ENCODE peak calls at places on chromosomes 6 and 20, in nine cellular contexts. N is right lobe of liver, F is GM13977, X is BE2C, B is upper lobe of right lung, A is type B pancreatic cell, K is psoas muscle, J is choroid plexus epithelial cell, V is HFFc6. G is an unnamed sample.

GRCh38 chr6:63824722-63825121 is 189.1 kb downstream of the PHF3 start:
- DNase-seq in F (no peak), X (no peak), V (no peak), K (no peak), N (no peak), B (no peak), A (no peak), J (no peak), G (no peak)

GRCh38 chr6:167564416-167565250 is 239.7 kb downstream of the TTLL2 start:
- DNase-seq in J (no peak), K (no peak), N (no peak), X (no peak), B (no peak), V (no peak), F (no peak), A (peak), G (no peak)

GRCh38 chr6:164107297-164107995 is 692.9 kb downstream of the QKI start:
- DNase-seq in X (no peak), B (no peak), N (no peak), V (no peak), F (no peak), J (peak), K (no peak), A (no peak), G (no peak)

GRCh38 chr20:3821996-3822395 is 1.6 kb downstream of the AP5S1 start:
- DNase-seq in X (no peak), J (no peak), B (no peak), A (no peak), F (no peak), K (no peak), N (no peak), V (no peak), G (no peak)

GRCh38 chr20:2804041-2804828 is 3.8 kb upstream of the CPXM1 start:
- DNase-seq in N (no peak), B (no peak), K (no peak), J (no peak), X (no peak), A (no peak), V (no peak), F (no peak), G (no peak)

GRCh38 chr6:128438311-128438916 is 82.0 kb downstream of the PTPRK start:
- DNase-seq in X (peak), V (no peak), B (no peak), K (no peak), F (no peak), J (peak), A (no peak), N (no peak), G (no peak)

GRCh38 chr6:20317430-20317829 is 84.2 kb upstream of the E2F3 start:
- DNase-seq in F (no peak), J (no peak), X (no peak), N (no peak), B (no peak), K (no peak), V (no peak), A (no peak), G (no peak)

GRCh38 chr6:12548526-12548925 is 168.0 kb upstream of the PHACTR1 start:
- DNase-seq in V (peak), N (no peak), K (no peak), J (peak), A (no peak), B (no peak), F (no peak), X (no peak), G (peak)

GRCh38 chr20:47216819-47217410 is 139.6 kb downstream of the ZMYND8 start:
- DNase-seq in K (no peak), B (no peak), V (no peak), N (peak), F (no peak), J (no peak), X (no peak), A (no peak), G (no peak)

GRCh38 chr6:56484669-56485068 is 158.0 kb downstream of the DST start:
- DNase-seq in J (peak), X (no peak), K (no peak), N (no peak), F (no peak), B (no peak), V (peak), A (no peak), G (no peak)

GRCh38 chr6:79647756-79648155 is 16.6 kb downstream of the SH3BGRL2 start:
- DNase-seq in J (no peak), X (no peak), F (no peak), V (no peak), N (no peak), B (no peak), A (no peak), K (no peak), G (no peak)

GRCh38 chr20:38412877-38413577 is 22.1 kb downstream of the SNHG17 start:
- DNase-seq in V (peak), K (no peak), F (no peak), X (no peak), N (no peak), B (peak), A (no peak), J (no peak), G (no peak)

GRCh38 chr20:62641749-62642665 is at the start of gene SLCO4A1:
- DNase-seq in K (peak), V (peak), B (peak), A (no peak), X (peak), N (peak), J (peak), F (peak), G (no peak)

GRCh38 chr6:105270511-105270910 is 90.7 kb upstream of the POPDC3 start:
- DNase-seq in A (no peak), V (peak), B (no peak), K (no peak), X (no peak), F (no peak), J (no peak), N (no peak), G (peak)

GRCh38 chr6:129536271-129536670 is 173.7 kb downstream of the ARHGAP18 start:
- DNase-seq in X (no peak), A (no peak), N (no peak), B (no peak), F (no peak), V (no peak), J (no peak), K (no peak), G (no peak)

GRCh38 chr6:159727717-159728440 is 573 bp downstream of the WTAP start:
- DNase-seq in F (peak), V (peak), B (no peak), A (no peak), X (no peak), K (no peak), N (no peak), J (peak), G (no peak)

GRCh38 chr6:13307508-13307995 is 20.8 kb downstream of the TBC1D7 start:
- DNase-seq in X (no peak), N (peak), B (no peak), F (no peak), V (peak), J (peak), A (no peak), K (no peak), G (no peak)

GRCh38 chr6:128504003-128504654 is 16.3 kb downstream of the PTPRK start:
- DNase-seq in X (no peak), K (no peak), A (no peak), F (no peak), B (no peak), V (no peak), J (no peak), N (no peak), G (no peak)

GRCh38 chr20:33933469-33933909 is 60.2 kb upstream of the RALY start:
- DNase-seq in K (peak), B (peak), N (peak), X (peak), A (no peak), F (peak), J (peak), V (peak), G (peak)

GRCh38 chr6:22904413-22904812 is 335.0 kb downstream of the HDGFL1 start:
- DNase-seq in B (no peak), J (peak), N (no peak), X (no peak), V (no peak), K (no peak), F (no peak), A (no peak), G (no peak)

GRCh38 chr6:22907085-22907484 is 337.7 kb downstream of the HDGFL1 start:
- DNase-seq in B (no peak), N (no peak), J (no peak), A (no peak), V (no peak), K (no peak), X (no peak), F (no peak), G (no peak)

GRCh38 chr6:22910370-22910769 is 341.0 kb downstream of the HDGFL1 start:
- DNase-seq in X (no peak), F (no peak), K (no peak), B (no peak), A (no peak), N (no peak), J (no peak), V (no peak), G (no peak)

DNA sequence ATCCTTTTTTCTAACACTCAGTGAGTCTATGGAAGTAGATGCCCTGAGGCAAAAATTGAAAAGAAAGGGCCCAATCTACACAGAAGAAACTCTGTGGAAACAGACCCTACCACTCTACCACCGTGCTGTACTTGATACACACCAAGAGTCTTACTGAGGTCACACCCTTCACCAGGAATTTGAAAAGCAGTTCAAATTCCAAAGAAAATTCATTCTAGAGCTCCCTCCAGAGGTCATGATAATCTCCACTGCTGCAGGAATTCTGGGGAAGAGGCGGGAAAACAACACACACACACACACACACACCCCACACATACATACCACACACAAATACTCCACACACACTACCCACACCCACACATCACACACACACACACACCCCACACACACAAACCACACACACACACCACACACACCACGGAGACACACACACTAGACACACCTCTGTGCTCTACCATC is 336.8 kb downstream of the HDGFL1 start:
- DNase-seq in V (peak), A (no peak), N (no peak), X (no peak), J (peak), K (no peak), B (no peak), F (no peak), G (no peak)
- TF ChIP-seq CTCF in V (peak), A (peak), N (no peak), X (peak), J (peak), K (peak), B (peak), F (no peak), G (peak)

DNA sequence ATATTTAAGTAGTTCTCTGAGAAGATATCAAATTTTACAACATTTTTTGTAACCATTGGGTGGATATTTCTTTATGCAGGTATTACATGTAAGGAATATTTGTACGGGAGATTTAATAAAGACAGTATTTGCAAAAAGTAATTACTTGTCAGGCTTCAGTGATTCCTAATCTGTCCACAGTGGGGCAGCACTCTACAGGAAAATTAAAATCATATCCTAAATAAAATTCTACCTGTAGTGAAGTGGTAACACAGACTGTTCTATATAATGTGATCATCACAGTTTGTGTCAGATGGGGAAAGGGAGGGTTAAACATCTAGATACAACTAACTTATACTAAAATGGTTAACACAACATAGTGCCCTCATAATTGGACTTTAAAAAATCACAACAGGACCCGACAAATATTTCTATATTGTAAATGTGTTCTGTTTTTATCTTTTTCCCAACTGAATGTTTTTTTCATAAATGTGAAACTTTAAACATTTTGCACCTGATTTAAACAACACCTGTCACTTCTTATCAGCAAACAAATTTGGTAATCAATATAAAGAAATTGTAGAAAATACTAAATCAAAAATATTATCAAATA is 145.6 kb upstream of the MANEA start:
- DNase-seq in V (peak), F (peak), X (peak), B (no peak), A (no peak), J (peak), K (no peak), N (no peak), G (no peak)
- TF ChIP-seq CTCF in V (peak), F (peak), X (peak), B (peak), A (peak), J (peak), K (peak), N (peak), G (peak)

DNA sequence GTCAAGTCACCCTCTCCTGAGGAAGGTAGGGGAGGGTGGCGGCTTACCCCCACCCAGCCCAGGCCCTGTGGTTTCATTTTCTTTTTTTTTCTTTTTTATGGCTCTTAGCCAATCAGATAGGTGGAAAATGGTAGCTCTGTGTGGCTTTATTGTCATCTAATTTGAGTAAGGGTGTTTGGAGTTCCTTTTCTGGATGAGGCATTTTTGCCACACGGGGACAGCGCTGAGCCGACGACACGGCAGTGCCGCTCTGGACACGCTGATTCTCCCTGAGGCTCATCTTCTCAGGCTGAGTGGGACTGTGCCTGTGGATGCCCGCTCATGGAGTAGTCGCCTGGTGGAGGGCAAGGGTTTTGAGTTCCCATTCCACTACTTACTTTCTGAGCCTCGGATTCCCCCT is 37.6 kb upstream of the ANGPT4 start:
- DNase-seq in F (no peak), X (peak), A (no peak), J (peak), V (peak), B (no peak), K (no peak), N (no peak), G (no peak)
- TF ChIP-seq CTCF in F (no peak), X (peak), A (peak), J (peak), V (peak), B (no peak), K (peak), N (peak), G (peak)

DNA sequence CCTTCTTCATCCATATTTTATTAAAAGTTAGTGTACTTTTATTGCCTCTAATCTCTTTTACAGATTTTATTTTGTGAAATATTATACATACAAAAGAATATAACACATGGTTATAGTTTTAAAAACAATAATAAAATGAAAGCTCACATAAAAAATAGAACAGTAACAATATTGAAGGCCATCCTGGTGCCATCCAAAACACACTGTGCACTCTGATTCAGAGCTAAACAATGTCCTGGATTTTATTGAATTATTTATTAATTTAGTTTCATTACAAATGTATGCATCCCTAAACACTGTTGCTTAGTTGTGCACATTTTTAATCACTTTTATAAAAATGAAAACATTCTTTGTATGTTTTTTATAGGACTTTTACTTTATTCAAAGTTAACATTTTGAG is 32.9 kb downstream of the RNF217 start:
- DNase-seq in N (no peak), K (no peak), A (no peak), B (no peak), V (peak), X (no peak), F (no peak), J (no peak), G (no peak)
- TF ChIP-seq CTCF in N (no peak), K (no peak), A (no peak), B (no peak), V (no peak), X (no peak), F (no peak), J (no peak), G (no peak)

GRCh38 chr20:49207071-49207470 is 12.1 kb upstream of the DDX27 start:
- DNase-seq in F (no peak), X (peak), B (no peak), V (no peak), K (no peak), N (no peak), A (no peak), J (no peak), G (no peak)
- TF ChIP-seq CTCF in F (peak), X (peak), B (no peak), V (peak), K (no peak), N (no peak), A (no peak), J (peak), G (no peak)

GRCh38 chr6:62150048-62150663 is 135.9 kb downstream of the KHDRBS2 start:
- DNase-seq in N (no peak), F (peak), V (peak), A (no peak), X (peak), B (no peak), K (no peak), J (peak), G (no peak)
- TF ChIP-seq CTCF in N (peak), F (peak), V (peak), A (peak), X (peak), B (peak), K (peak), J (peak), G (peak)

GRCh38 chr20:46099491-46100287 is 9.9 kb upstream of the NCOA5 start:
- DNase-seq in N (no peak), B (peak), X (no peak), F (no peak), A (no peak), V (no peak), K (no peak), J (no peak), G (no peak)
- TF ChIP-seq CTCF in N (no peak), B (peak), X (peak), F (peak), A (no peak), V (no peak), K (no peak), J (no peak), G (no peak)

GRCh38 chr20:44056010-44056698 is 130.8 kb downstream of the JPH2 start:
- DNase-seq in K (no peak), V (no peak), N (peak), J (peak), X (peak), F (no peak), B (peak), A (peak), G (no peak)
- TF ChIP-seq CTCF in K (peak), V (peak), N (peak), J (peak), X (peak), F (peak), B (peak), A (peak), G (no peak)

DNA sequence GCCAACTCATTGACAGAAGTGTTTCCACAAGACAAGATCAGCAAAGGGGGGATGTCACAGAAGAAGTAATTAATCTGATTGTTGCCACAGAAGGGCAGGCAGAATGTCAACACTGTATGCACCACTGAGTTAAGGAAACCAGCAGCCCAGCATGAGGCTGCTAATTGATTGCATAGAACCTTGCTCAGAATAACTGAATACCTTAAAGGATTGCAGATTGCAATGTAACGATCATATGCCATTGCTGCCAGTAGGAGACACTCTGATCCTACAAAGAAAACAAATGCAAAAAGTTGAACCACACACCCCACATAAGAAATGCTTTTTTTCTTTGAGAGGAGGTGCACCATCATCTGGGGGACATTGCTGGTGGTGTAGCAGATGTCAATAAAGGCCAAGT is 13.1 kb downstream of the OR5V1 start:
- DNase-seq in J (no peak), N (no peak), K (no peak), B (no peak), F (no peak), X (no peak), V (no peak), A (no peak), G (no peak)
- TF ChIP-seq CTCF in J (no peak), N (no peak), K (no peak), B (no peak), F (no peak), X (no peak), V (no peak), A (no peak), G (no peak)